ENCODE peak calls at places on chromosomes 5 and 9, in nine cellular contexts. D is posterior cingulate gyrus; W is activated T-cell treated with anti-CD3 and anti-CD28 coated beads, Interleukin-2, amount 50 U/mL, for 72 hours; Q is DMS153; T is H4; O is HEK293T; K is KBM-7; Y is Peyer's patch; R is mammary epithelial cell. X is an unnamed sample.

GRCh38 chr5:1788200-1788599 is 11.4 kb downstream of the MRPL36 start:
- DNase-seq in D (no peak), W (no peak), Q (no peak), T (no peak), O (no peak), K (no peak), Y (no peak), R (no peak), X (no peak)

GRCh38 chr9:69397384-69398214 is 72.6 kb downstream of the ENTREP1 start:
- DNase-seq in D (no peak), W (no peak), Q (no peak), T (no peak), O (no peak), K (no peak), Y (no peak), R (no peak), X (peak)

GRCh38 chr9:94916956-94917355 is 190.5 kb downstream of the AOPEP start:
- DNase-seq in D (no peak), W (no peak), Q (no peak), T (no peak), O (no peak), K (no peak), Y (no peak), R (peak), X (no peak)

GRCh38 chr5:147629196-147629595 is 119.3 kb upstream of the DPYSL3 start:
- DNase-seq in D (no peak), W (no peak), Q (no peak), T (no peak), O (no peak), K (no peak), Y (no peak), R (no peak), X (no peak)

GRCh38 chr9:95486318-95486717 is 30.5 kb downstream of the PTCH1 start:
- DNase-seq in D (no peak), W (no peak), Q (no peak), T (no peak), O (no peak), K (no peak), Y (no peak), R (no peak), X (no peak)

GRCh38 chr9:114911167-114911821 is 19.1 kb downstream of the TNFSF8 start:
- DNase-seq in D (no peak), W (no peak), Q (peak), T (peak), O (peak), K (peak), Y (no peak), R (peak), X (peak)

GRCh38 chr9:12414514-12414913 is 278.7 kb upstream of the TYRP1 start:
- DNase-seq in D (no peak), W (no peak), Q (no peak), T (no peak), O (no peak), K (no peak), Y (no peak), R (no peak), X (no peak)

GRCh38 chr5:45277860-45278259 is 418.3 kb downstream of the HCN1 start:
- DNase-seq in D (no peak), W (no peak), Q (no peak), T (no peak), O (no peak), K (no peak), Y (no peak), R (no peak), X (no peak)

GRCh38 chr5:119397518-119398380 is 41.9 kb downstream of the TNFAIP8 start:
- DNase-seq in D (no peak), W (peak), Q (no peak), T (peak), O (no peak), K (peak), Y (no peak), R (peak), X (no peak)

GRCh38 chr9:78363221-78363620 is 66.3 kb downstream of the PSAT1 start:
- DNase-seq in D (no peak), W (no peak), Q (no peak), T (no peak), O (no peak), K (no peak), Y (no peak), R (no peak), X (no peak)

GRCh38 chr5:113119271-113119924 is 142.8 kb downstream of the DCP2 start:
- DNase-seq in D (no peak), W (no peak), Q (no peak), T (no peak), O (no peak), K (no peak), Y (peak), R (no peak), X (no peak)

GRCh38 chr5:170538970-170539586 is 35.3 kb downstream of the KCNIP1 start:
- DNase-seq in D (no peak), W (no peak), Q (no peak), T (no peak), O (no peak), K (no peak), Y (no peak), R (no peak), X (no peak)

GRCh38 chr9:19781240-19781639 is 7.6 kb downstream of the SLC24A2 start:
- DNase-seq in D (no peak), W (no peak), Q (no peak), T (no peak), O (no peak), K (no peak), Y (no peak), R (no peak), X (no peak)

GRCh38 chr5:150604894-150605440 is 35.5 kb upstream of the SYNPO start:
- DNase-seq in D (no peak), W (no peak), Q (no peak), T (no peak), O (no peak), K (no peak), Y (peak), R (no peak), X (no peak)

GRCh38 chr5:32790411-32790951 is 79.4 kb downstream of the NPR3 start:
- DNase-seq in D (no peak), W (no peak), Q (no peak), T (no peak), O (no peak), K (no peak), Y (no peak), R (peak), X (no peak)

GRCh38 chr5:147464211-147464610 is 45.7 kb downstream of the DPYSL3 start:
- DNase-seq in D (no peak), W (no peak), Q (no peak), T (no peak), O (peak), K (peak), Y (no peak), R (peak), X (no peak)

GRCh38 chr9:32707326-32707725 is 71.9 kb upstream of the TAF1L start:
- DNase-seq in D (no peak), W (no peak), Q (no peak), T (no peak), O (no peak), K (no peak), Y (no peak), R (no peak), X (no peak)

GRCh38 chr9:133823189-133824105 is 85.3 kb upstream of the SARDH start:
- DNase-seq in D (no peak), W (no peak), Q (no peak), T (no peak), O (no peak), K (no peak), Y (no peak), R (no peak), X (no peak)

GRCh38 chr5:139740138-139740992 is 55.2 kb upstream of the PSD2 start:
- DNase-seq in D (peak), W (no peak), Q (no peak), T (no peak), O (no peak), K (no peak), Y (no peak), R (no peak), X (no peak)

GRCh38 chr9:37902804-37903580 is 935 bp downstream of the SLC25A51 start:
- DNase-seq in D (no peak), W (no peak), Q (no peak), T (no peak), O (no peak), K (no peak), Y (no peak), R (peak), X (no peak)

GRCh38 chr9:131837316-131837715 is 97.4 kb upstream of the RAPGEF1 start:
- DNase-seq in D (no peak), W (no peak), Q (no peak), T (no peak), O (no peak), K (no peak), Y (no peak), R (no peak), X (no peak)

GRCh38 chr5:134007581-134008256 is 2.9 kb upstream of the VDAC1 start:
- DNase-seq in D (no peak), W (no peak), Q (no peak), T (no peak), O (peak), K (no peak), Y (no peak), R (no peak), X (no peak)

GRCh38 chr5:113043491-113043931 is 66.9 kb downstream of the DCP2 start:
- DNase-seq in D (no peak), W (peak), Q (no peak), T (peak), O (no peak), K (no peak), Y (no peak), R (no peak), X (no peak)

GRCh38 chr5:51398875-51399635 is 15.8 kb downstream of the ISL1 start:
- DNase-seq in D (no peak), W (no peak), Q (no peak), T (no peak), O (no peak), K (no peak), Y (no peak), R (no peak), X (no peak)

GRCh38 chr9:121133104-121133816 is 58.5 kb downstream of the CNTRL start:
- DNase-seq in D (no peak), W (peak), Q (peak), T (no peak), O (no peak), K (no peak), Y (peak), R (peak), X (no peak)

GRCh38 chr5:62343428-62343827 is 37.4 kb downstream of the KIF2A start:
- DNase-seq in D (no peak), W (no peak), Q (no peak), T (no peak), O (no peak), K (no peak), Y (no peak), R (peak), X (no peak)

GRCh38 chr5:1292846-1293415 is 1.9 kb downstream of the TERT start:
- DNase-seq in D (no peak), W (no peak), Q (no peak), T (no peak), O (no peak), K (no peak), Y (peak), R (no peak), X (no peak)

GRCh38 chr5:172172912-172173591 is 15.0 kb downstream of the STK10 start:
- DNase-seq in D (peak), W (peak), Q (no peak), T (no peak), O (no peak), K (no peak), Y (no peak), R (no peak), X (peak)

GRCh38 chr9:3658964-3659363 is 133.2 kb upstream of the RFX3 start:
- DNase-seq in D (no peak), W (no peak), Q (no peak), T (no peak), O (no peak), K (no peak), Y (no peak), R (no peak), X (no peak)

GRCh38 chr5:39159986-39160490 is 59.3 kb downstream of the FYB1 start:
- DNase-seq in D (no peak), W (no peak), Q (no peak), T (no peak), O (no peak), K (no peak), Y (no peak), R (no peak), X (no peak)

GRCh38 chr5:77428033-77428432 is 64.1 kb downstream of the WDR41 start:
- DNase-seq in D (no peak), W (no peak), Q (no peak), T (no peak), O (no peak), K (no peak), Y (no peak), R (no peak), X (no peak)

GRCh38 chr5:142167458-142167857 is 58.9 kb downstream of the NDFIP1 start:
- DNase-seq in D (no peak), W (no peak), Q (no peak), T (no peak), O (no peak), K (no peak), Y (no peak), R (no peak), X (no peak)

GRCh38 chr5:140338336-140338735 is 8.1 kb downstream of the HBEGF start:
- DNase-seq in D (no peak), W (no peak), Q (no peak), T (no peak), O (no peak), K (no peak), Y (no peak), R (peak), X (no peak)

GRCh38 chr5:111820072-111820471 is 63.1 kb upstream of the NREP start:
- DNase-seq in D (no peak), W (no peak), Q (no peak), T (no peak), O (no peak), K (peak), Y (no peak), R (no peak), X (no peak)